ENCODE peak calls at places on chromosomes 13 and 19, in four cellular contexts. One of them, this sample, is unnamed.

GRCh38 chr13:46570273-46570672 is 17.3 kb downstream of the LRCH1 start:
- DNase-seq in brain microvascular endothelial cell: no peak
- DNase-seq in uterus: no peak
- DNase-seq in upper lobe of left lung: no peak
- DNase-seq in this sample: no peak

GRCh38 chr19:5961969-5962945 is 15.7 kb downstream of the RANBP3 start:
- DNase-seq in uterus: no peak
- DNase-seq in upper lobe of left lung: peak; percentile 78
- DNase-seq in brain microvascular endothelial cell: peak; percentile 62
- DNase-seq in this sample: no peak

GRCh38 chr19:8566855-8567254 is 10.4 kb downstream of the MYO1F start:
- DNase-seq in brain microvascular endothelial cell: no peak
- DNase-seq in upper lobe of left lung: no peak
- DNase-seq in uterus: no peak
- DNase-seq in this sample: no peak

GRCh38 chr13:31982540-31982939 is 49.0 kb upstream of the FRY start:
- DNase-seq in upper lobe of left lung: no peak
- DNase-seq in uterus: no peak
- DNase-seq in brain microvascular endothelial cell: peak; percentile 99
- DNase-seq in this sample: no peak

GRCh38 chr19:11364935-11365334 is 9.5 kb upstream of the SWSAP1 start:
- DNase-seq in uterus: no peak
- DNase-seq in upper lobe of left lung: no peak
- DNase-seq in brain microvascular endothelial cell: no peak
- DNase-seq in this sample: no peak

GRCh38 chr19:29843180-29844051 is 31.6 kb downstream of the CCNE1 start:
- DNase-seq in brain microvascular endothelial cell: peak; percentile 1
- DNase-seq in upper lobe of left lung: peak; percentile 84
- DNase-seq in uterus: peak; percentile 23
- DNase-seq in this sample: no peak

GRCh38 chr13:64553411-64554129 is 2676.6 kb downstream of the PCDH9 start:
- DNase-seq in upper lobe of left lung: no peak
- DNase-seq in uterus: no peak
- DNase-seq in brain microvascular endothelial cell: peak; percentile 9
- DNase-seq in this sample: no peak

GRCh38 chr19:11763611-11764010 is 3.2 kb upstream of the ZNF441 start:
- DNase-seq in brain microvascular endothelial cell: no peak
- DNase-seq in uterus: no peak
- DNase-seq in upper lobe of left lung: no peak
- DNase-seq in this sample: no peak

GRCh38 chr19:37925212-37925611 is 18.2 kb downstream of the SIPA1L3 start:
- DNase-seq in uterus: no peak
- DNase-seq in upper lobe of left lung: no peak
- DNase-seq in brain microvascular endothelial cell: no peak
- DNase-seq in this sample: no peak

GRCh38 chr19:33488826-33489225 is 32.8 kb downstream of the PEPD start:
- DNase-seq in brain microvascular endothelial cell: no peak
- DNase-seq in upper lobe of left lung: peak; percentile 56
- DNase-seq in uterus: no peak
- DNase-seq in this sample: no peak

GRCh38 chr13:27450921-27451461 is 627 bp upstream of the MTIF3 start:
- DNase-seq in brain microvascular endothelial cell: peak; percentile 12
- DNase-seq in upper lobe of left lung: peak; percentile 91
- DNase-seq in uterus: peak; percentile 40
- DNase-seq in this sample: no peak

GRCh38 chr13:109735567-109735966 is 50.8 kb downstream of the IRS2 start:
- DNase-seq in uterus: no peak
- DNase-seq in upper lobe of left lung: no peak
- DNase-seq in brain microvascular endothelial cell: no peak
- DNase-seq in this sample: no peak

GRCh38 chr19:13102666-13103584 is at the start of gene LYL1:
- DNase-seq in upper lobe of left lung: peak; percentile 94
- DNase-seq in uterus: peak; percentile 78
- DNase-seq in brain microvascular endothelial cell: no peak
- DNase-seq in this sample: no peak

GRCh38 chr19:37055330-37055729 is 22.9 kb upstream of the ZNF420 start:
- DNase-seq in upper lobe of left lung: peak; percentile 39
- DNase-seq in brain microvascular endothelial cell: no peak
- DNase-seq in uterus: no peak
- DNase-seq in this sample: no peak

GRCh38 chr13:47546265-47546962 is 454.7 kb downstream of the SUCLA2 start:
- DNase-seq in brain microvascular endothelial cell: no peak
- DNase-seq in upper lobe of left lung: no peak
- DNase-seq in uterus: no peak
- DNase-seq in this sample: no peak

GRCh38 chr19:4521170-4521887 is 3.0 kb upstream of the PLIN4 start:
- DNase-seq in upper lobe of left lung: no peak
- DNase-seq in brain microvascular endothelial cell: no peak
- DNase-seq in uterus: no peak
- DNase-seq in this sample: no peak

DNA sequence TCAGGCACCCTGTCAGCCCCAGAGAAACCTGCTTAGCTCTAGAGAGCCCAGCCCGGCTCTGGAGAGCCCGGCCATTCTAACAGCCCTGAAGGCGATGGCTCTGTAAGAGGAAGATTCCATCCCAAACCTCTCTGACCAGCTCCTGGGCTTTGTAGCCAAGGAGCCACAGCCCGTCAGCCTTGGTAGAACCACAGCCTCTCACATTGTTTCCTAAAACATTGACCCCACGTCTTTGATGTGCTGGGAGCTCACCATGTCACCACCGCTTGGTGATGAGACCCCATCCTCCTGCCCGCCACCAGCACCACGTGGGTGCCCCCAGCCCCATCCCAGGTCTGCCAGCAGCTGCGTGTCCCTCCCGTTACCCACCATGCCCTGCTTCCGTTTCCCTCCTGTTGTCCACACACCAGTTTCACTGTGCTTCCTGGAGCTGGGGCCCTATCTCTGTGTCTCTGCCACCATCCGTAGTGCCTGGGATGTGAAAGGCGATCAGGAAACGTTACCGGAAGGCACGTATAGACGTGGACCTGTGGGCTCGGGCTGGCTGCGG is 94.2 kb upstream of the MCF2L start:
- DNase-seq in upper lobe of left lung: no peak
- DNase-seq in brain microvascular endothelial cell: no peak
- DNase-seq in uterus: no peak
- DNase-seq in this sample: no peak
- TF ChIP-seq CTCF in upper lobe of left lung: no peak
- TF ChIP-seq CTCF in brain microvascular endothelial cell: no peak
- TF ChIP-seq CTCF in uterus: no peak
- TF ChIP-seq CTCF in this sample: no peak

GRCh38 chr13:20566424-20566916 is 487 bp upstream of the IFT88 start:
- DNase-seq in uterus: no peak
- DNase-seq in brain microvascular endothelial cell: peak; percentile 58
- DNase-seq in upper lobe of left lung: no peak
- DNase-seq in this sample: no peak

GRCh38 chr13:20565120-20565736 is 1.7 kb upstream of the IFT88 start:
- DNase-seq in uterus: no peak
- DNase-seq in upper lobe of left lung: no peak
- DNase-seq in brain microvascular endothelial cell: no peak
- DNase-seq in this sample: no peak

GRCh38 chr13:20570540-20570939 is 3.6 kb downstream of the IFT88 start:
- DNase-seq in uterus: no peak
- DNase-seq in brain microvascular endothelial cell: no peak
- DNase-seq in upper lobe of left lung: no peak
- DNase-seq in this sample: no peak

GRCh38 chr13:20567881-20568528 is 1.0 kb downstream of the IFT88 start:
- DNase-seq in upper lobe of left lung: peak; percentile 20
- DNase-seq in uterus: no peak
- DNase-seq in brain microvascular endothelial cell: peak; percentile 7
- DNase-seq in this sample: no peak

DNA sequence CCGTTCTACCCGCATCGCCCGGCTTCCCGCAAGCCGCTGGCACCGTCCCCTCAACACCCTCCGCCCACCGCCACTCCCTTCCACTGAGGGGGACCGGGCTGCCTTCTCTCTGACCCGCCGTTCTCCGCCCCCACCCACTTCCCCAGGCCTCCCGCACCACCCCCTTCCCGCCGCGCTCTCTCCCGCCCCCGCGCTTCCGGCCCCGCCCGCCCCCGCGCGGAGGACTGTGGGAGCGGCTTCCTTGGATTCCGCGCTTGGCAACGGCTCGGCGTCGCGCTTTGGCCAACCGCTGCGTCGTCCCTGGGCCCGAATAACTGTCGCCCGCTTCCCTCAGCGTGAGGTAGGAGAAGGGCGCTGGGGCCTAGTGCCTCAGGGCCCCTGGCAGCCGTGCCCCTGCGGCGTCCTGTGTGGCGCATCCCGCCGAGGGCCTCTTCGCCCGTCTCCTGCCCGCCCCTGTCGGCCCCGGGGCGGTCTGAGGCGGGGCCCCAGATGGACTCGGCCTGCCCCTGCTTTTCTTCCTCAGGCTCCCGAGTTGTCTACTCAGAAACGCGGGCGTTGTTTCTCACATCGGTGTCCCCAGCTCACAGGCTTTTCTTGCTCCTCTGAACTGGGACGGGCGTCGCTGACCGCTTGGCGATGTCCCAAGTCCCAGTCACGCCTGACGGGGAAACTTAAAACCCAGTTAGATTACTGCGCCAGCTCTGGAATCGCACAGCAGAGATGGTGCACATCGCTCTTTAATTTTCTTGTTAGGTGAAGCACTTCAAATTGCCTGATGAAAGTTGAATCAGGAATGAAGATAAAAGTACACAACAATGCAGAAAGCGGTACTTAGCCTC is at the start of gene IFT88:
- DNase-seq in uterus: peak; percentile 88
- DNase-seq in upper lobe of left lung: peak; percentile 98
- DNase-seq in brain microvascular endothelial cell: peak; percentile 81
- DNase-seq in this sample: peak; percentile 95
- TF ChIP-seq CTCF in uterus: peak; percentile 32
- TF ChIP-seq CTCF in upper lobe of left lung: no peak
- TF ChIP-seq CTCF in brain microvascular endothelial cell: no peak
- TF ChIP-seq CTCF in this sample: no peak

DNA sequence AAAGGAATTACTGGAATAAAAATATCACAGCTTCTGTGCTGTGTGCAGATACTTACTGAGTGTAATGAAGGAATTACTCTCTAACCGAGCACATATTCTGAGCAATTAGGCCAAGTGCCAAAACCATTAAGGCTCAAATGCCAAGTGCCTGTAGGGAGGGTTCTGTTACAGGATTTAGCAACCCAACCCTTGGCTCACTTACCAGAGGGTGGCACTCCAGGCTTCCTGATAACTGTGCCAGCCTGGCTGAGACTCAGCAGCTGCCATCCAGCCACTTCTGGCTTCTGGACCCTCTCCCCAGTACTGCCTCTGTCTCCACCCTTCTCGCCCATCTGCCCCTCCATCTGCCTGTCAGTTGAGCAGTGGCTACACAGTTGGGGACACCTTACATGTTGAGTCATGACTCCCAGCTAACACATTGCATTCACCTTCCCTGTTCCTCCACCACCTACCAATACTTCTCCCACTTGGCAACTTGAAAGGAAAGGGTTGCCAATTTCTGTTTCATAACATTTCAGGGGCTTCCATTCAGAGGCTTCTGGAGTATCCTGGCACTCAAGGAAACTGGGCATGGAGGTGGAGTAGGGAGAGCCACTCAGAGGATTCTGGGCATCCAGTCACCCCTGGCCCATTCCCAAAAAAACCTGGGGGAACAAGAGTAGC is 110.5 kb downstream of the COG6 start:
- DNase-seq in uterus: peak; percentile 35
- DNase-seq in upper lobe of left lung: no peak
- DNase-seq in brain microvascular endothelial cell: no peak
- DNase-seq in this sample: no peak
- TF ChIP-seq CTCF in uterus: no peak
- TF ChIP-seq CTCF in upper lobe of left lung: no peak
- TF ChIP-seq CTCF in brain microvascular endothelial cell: peak; percentile 53
- TF ChIP-seq CTCF in this sample: peak; percentile 40

DNA sequence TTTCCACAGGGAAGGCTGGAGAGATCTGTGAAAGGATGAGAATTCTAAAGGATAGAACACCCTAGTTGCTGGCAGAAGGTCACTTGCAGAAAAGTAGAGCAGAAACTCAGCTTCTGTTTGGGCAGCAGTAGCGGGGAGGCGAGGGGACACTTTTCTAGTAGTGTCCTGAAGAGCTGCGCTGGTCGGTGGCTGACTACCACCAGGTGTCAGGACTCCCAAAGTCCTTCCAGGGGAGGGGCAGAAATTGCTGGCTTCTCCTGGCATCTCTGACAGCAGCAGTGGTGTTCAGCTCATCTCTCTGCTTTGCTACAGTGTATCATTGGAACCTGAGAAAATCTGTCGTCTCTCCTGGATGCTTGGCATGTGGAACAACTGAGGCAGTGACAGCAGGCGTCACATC is 120.9 kb downstream of the ZDHHC20 start:
- DNase-seq in uterus: no peak
- DNase-seq in upper lobe of left lung: no peak
- DNase-seq in brain microvascular endothelial cell: no peak
- DNase-seq in this sample: no peak
- TF ChIP-seq CTCF in uterus: no peak
- TF ChIP-seq CTCF in upper lobe of left lung: no peak
- TF ChIP-seq CTCF in brain microvascular endothelial cell: peak; percentile 39
- TF ChIP-seq CTCF in this sample: no peak

DNA sequence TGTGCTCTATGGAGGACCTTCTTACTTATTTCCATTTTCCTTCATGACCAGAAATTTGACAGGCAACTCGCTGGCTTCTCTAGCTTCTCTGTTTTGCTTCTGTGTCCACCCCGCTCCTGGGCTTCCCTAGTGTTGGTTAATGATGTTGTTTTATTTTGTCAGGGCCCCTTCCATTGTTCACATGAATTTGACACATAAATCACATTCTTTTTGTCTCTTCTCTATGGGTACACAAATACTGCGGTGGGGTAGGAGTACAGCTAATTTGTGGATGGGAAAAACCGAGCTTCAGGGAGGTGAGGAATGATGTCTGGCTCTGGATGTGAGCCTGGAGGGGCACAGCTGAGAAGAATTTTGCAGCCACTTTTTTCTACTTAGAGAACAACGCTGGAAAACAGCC is 199.8 kb downstream of the DNAJC15 start:
- DNase-seq in uterus: no peak
- DNase-seq in brain microvascular endothelial cell: no peak
- DNase-seq in upper lobe of left lung: no peak
- DNase-seq in this sample: no peak
- TF ChIP-seq CTCF in uterus: no peak
- TF ChIP-seq CTCF in brain microvascular endothelial cell: no peak
- TF ChIP-seq CTCF in upper lobe of left lung: no peak
- TF ChIP-seq CTCF in this sample: no peak